ENCODE peak calls at places on chromosomes 7 and 10, in seven cellular contexts. K is natural killer cell, O is endodermal cell, G is heart left ventricle, C is transverse colon, P is fibroblast of pulmonary artery, L is neural crest cell. T is an unnamed sample.

GRCh38 chr10:132271458-132272011 is 36.2 kb downstream of the STK32C start:
- DNase-seq in K (no peak), O (no peak), G (no peak), C (no peak), P (no peak), L (no peak), T (no peak)

GRCh38 chr10:46033602-46034011 is 3.2 kb upstream of the NCOA4 start:
- DNase-seq in K (no peak), O (no peak), G (no peak), C (no peak), P (peak), L (no peak), T (peak)

GRCh38 chr7:7181519-7182155 is 707 bp upstream of the C1GALT1 start:
- DNase-seq in K (peak), O (peak), G (peak), C (peak), P (peak), L (no peak), T (peak)

GRCh38 chr7:131071786-131072504 is 255.7 kb upstream of the MKLN1 start:
- DNase-seq in K (no peak), O (no peak), G (peak), C (peak), P (peak), L (no peak), T (no peak)

GRCh38 chr10:13949844-13950542 is 363.2 kb downstream of the PRPF18 start:
- DNase-seq in K (no peak), O (no peak), G (no peak), C (no peak), P (peak), L (no peak), T (no peak)

GRCh38 chr7:16130127-16131110 is 290.9 kb downstream of the CRPPA start:
- DNase-seq in K (no peak), O (no peak), G (no peak), C (no peak), P (peak), L (no peak), T (no peak)

GRCh38 chr7:108292541-108292940 is 162.4 kb upstream of the LAMB4 start:
- DNase-seq in K (no peak), O (no peak), G (no peak), C (no peak), P (no peak), L (no peak), T (no peak)

GRCh38 chr7:37382546-37383088 is 66.0 kb downstream of the ELMO1 start:
- DNase-seq in K (no peak), O (peak), G (no peak), C (no peak), P (no peak), L (no peak), T (no peak)

GRCh38 chr10:5684971-5685763 is 529 bp downstream of the TASOR2 start:
- DNase-seq in K (peak), O (peak), G (peak), C (peak), P (peak), L (peak), T (peak)

GRCh38 chr7:134703781-134704180 is 57.1 kb downstream of the BPGM start:
- DNase-seq in K (no peak), O (no peak), G (no peak), C (peak), P (peak), L (no peak), T (no peak)

GRCh38 chr7:2775785-2776184 is 68.3 kb downstream of the GNA12 start:
- DNase-seq in K (no peak), O (no peak), G (no peak), C (no peak), P (no peak), L (no peak), T (no peak)

GRCh38 chr7:110637252-110637651 is 453.7 kb upstream of the LRRN3 start:
- DNase-seq in K (no peak), O (no peak), G (no peak), C (no peak), P (no peak), L (no peak), T (no peak)

GRCh38 chr7:15751191-15751701 is 64.8 kb upstream of the MEOX2 start:
- DNase-seq in K (no peak), O (no peak), G (no peak), C (no peak), P (peak), L (no peak), T (no peak)

GRCh38 chr7:20220824-20221547 is 3.8 kb upstream of the MACC1 start:
- DNase-seq in K (no peak), O (no peak), G (no peak), C (peak), P (peak), L (no peak), T (no peak)

GRCh38 chr10:48509061-48509772 is 95.7 kb downstream of the ARHGAP22 start:
- DNase-seq in K (no peak), O (no peak), G (no peak), C (no peak), P (no peak), L (no peak), T (no peak)

GRCh38 chr7:32616625-32617024 is 121.3 kb downstream of the AVL9 start:
- DNase-seq in K (no peak), O (no peak), G (no peak), C (no peak), P (peak), L (no peak), T (peak)

GRCh38 chr7:5296627-5297226 is 14.0 kb downstream of the SLC29A4 start:
- DNase-seq in K (peak), O (peak), G (no peak), C (no peak), P (no peak), L (peak), T (peak)

GRCh38 chr10:5502903-5503835 is 3.8 kb upstream of the CALML5 start:
- DNase-seq in K (no peak), O (no peak), G (no peak), C (peak), P (no peak), L (no peak), T (peak)

GRCh38 chr7:123770378-123770777 is 21.6 kb upstream of the WASL start:
- DNase-seq in K (no peak), O (no peak), G (no peak), C (no peak), P (peak), L (no peak), T (peak)

GRCh38 chr7:36277247-36277542 is 112.5 kb upstream of the ANLN start:
- DNase-seq in K (no peak), O (no peak), G (no peak), C (no peak), P (no peak), L (no peak), T (no peak)

GRCh38 chr7:70520604-70521003 is 611.3 kb upstream of the GALNT17 start:
- DNase-seq in K (no peak), O (no peak), G (no peak), C (no peak), P (no peak), L (no peak), T (no peak)

GRCh38 chr7:77537595-77538185 is 595 bp downstream of the PTPN12 start:
- DNase-seq in K (peak), O (no peak), G (peak), C (peak), P (no peak), L (peak), T (peak)

GRCh38 chr7:155405399-155406318 is 52.3 kb upstream of the EN2 start:
- DNase-seq in K (peak), O (peak), G (no peak), C (no peak), P (no peak), L (no peak), T (no peak)

GRCh38 chr7:134290286-134290685 is 26.4 kb downstream of the SLC35B4 start:
- DNase-seq in K (no peak), O (no peak), G (no peak), C (no peak), P (peak), L (no peak), T (peak)

GRCh38 chr10:97279121-97279815 is 13.2 kb downstream of the ARHGAP19 start:
- DNase-seq in K (no peak), O (no peak), G (no peak), C (peak), P (peak), L (no peak), T (no peak)

GRCh38 chr10:7417807-7418206 is 7.0 kb upstream of the SFMBT2 start:
- DNase-seq in K (no peak), O (no peak), G (no peak), C (no peak), P (no peak), L (no peak), T (no peak)

GRCh38 chr10:124935946-124936345 is 6.0 kb upstream of the ZRANB1 start:
- DNase-seq in K (no peak), O (no peak), G (no peak), C (no peak), P (no peak), L (no peak), T (no peak)

GRCh38 chr7:500521-501420 is 18.9 kb downstream of the PDGFA start:
- DNase-seq in K (no peak), O (no peak), G (no peak), C (no peak), P (no peak), L (no peak), T (no peak)

DNA sequence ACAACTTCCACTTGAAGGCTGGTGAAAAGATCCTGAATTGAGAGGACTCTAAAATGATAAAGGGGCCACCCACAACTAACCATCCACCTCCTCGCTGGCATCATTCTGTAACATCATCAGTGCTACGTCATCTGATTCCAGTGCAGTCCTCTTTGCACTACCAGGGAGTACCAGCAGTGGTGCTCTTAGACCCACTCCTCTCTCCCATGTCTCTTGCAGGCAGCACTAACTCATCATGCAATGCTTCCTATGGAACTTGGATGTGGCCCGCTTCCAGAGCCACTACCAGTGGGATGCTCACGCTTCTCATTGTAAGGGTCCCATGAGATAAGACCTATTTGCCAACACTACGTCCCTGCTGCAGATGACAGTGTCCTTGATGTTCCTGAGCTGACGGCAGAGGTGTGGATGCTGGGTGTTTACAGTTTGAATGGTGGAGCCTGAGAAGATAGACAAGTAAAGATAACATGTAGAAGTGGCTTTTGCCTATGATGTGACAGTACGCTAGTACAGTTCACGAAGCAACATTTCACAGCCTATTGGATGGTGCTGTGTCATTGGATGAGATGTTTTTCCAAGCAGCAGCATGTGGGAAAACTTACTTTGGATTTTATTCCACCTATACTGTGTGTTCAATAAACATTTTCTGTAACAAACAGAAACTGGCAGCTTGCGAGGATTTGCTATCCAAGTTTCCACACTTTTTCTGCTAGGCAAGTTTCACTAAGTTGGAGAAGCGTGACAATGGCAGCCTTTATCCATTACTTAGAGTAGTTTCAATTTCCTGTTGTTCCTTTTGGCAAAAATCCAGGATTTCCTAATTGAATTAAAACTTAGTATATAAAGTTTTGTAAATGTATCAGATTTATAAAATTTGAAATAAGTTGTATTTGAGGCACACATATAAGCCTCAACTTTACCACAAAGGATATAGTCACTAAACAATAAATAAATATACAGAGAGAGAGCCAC is 35.9 kb upstream of the COBL start:
- DNase-seq in K (no peak), O (peak), G (no peak), C (no peak), P (no peak), L (no peak), T (no peak)
- TF ChIP-seq CTCF in K (no peak), O (peak), G (no peak), C (no peak), P (no peak), L (no peak), T (no peak)

DNA sequence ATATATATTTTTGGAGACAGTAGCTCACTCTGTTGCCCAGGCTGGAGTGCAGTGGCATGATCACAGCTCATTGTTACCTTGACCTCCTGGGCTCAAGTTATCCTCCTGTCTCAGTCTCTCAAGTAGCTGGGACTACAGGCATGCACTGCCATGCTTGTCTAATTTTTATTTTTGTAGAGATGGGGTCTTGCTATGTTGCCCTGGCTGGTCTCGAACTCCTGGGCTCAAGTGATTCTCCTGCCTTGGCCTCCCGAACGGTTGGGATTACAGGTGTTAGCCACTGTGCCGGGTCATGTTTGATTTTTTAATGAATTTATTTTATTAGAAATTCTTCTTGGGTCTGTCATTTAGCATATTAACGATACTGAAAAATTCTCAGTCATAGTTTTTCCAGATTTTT is 70.5 kb downstream of the TMEM270 start:
- DNase-seq in K (no peak), O (no peak), G (no peak), C (no peak), P (no peak), L (no peak), T (no peak)
- TF ChIP-seq CTCF in K (no peak), O (no peak), G (no peak), C (no peak), P (no peak), L (no peak), T (no peak)

GRCh38 chr7:27793780-27794179 is 53.8 kb downstream of the TAX1BP1 start:
- DNase-seq in K (no peak), O (no peak), G (no peak), C (no peak), P (peak), L (no peak), T (no peak)
- TF ChIP-seq CTCF in K (no peak), O (no peak), G (no peak), C (no peak), P (no peak), L (no peak), T (no peak)

GRCh38 chr7:118250860-118251494 is 26.5 kb downstream of the ANKRD7 start:
- DNase-seq in K (no peak), O (no peak), G (no peak), C (no peak), P (no peak), L (no peak), T (no peak)
- TF ChIP-seq CTCF in K (no peak), O (peak), G (no peak), C (no peak), P (peak), L (peak), T (peak)

GRCh38 chr7:23544913-23545354 is 13.2 kb upstream of the TRA2A start:
- DNase-seq in K (no peak), O (peak), G (no peak), C (no peak), P (peak), L (no peak), T (peak)
- TF ChIP-seq CTCF in K (no peak), O (peak), G (peak), C (no peak), P (peak), L (peak), T (peak)

DNA sequence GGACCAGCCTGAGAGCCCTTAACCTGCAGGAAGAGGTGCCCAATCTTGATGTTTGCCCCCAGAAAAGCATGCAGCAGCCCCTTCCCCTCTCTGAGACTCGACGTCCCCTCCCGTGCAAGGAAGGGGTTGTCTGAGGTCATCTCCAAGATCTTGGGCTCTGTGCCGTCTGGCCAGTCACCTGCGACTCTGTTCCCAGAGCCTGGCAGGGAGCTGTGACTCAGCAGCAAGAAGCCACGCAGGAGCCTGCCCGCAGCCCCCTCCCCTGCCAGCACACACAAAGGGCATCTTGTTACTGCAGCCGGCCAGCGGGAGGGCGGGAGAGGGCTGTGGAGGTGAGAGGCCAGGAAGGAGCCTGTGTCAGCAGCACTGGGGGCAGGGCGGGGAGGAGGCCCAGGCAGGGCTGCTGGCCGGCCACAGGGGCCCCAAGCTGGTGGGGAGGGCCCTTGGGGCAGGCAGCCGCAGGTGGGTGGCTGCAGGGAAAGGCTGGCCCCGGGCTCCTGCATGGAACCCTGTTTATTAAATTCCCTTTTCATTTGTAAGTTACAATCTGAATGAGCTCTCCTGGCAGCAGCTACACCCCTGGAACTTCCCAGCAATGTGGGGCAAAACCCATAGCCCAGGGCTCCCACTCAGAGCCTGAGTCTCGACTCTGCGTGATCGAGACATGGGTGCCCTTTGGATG is 103.7 kb upstream of the ZMIZ1 start:
- DNase-seq in K (no peak), O (peak), G (no peak), C (no peak), P (no peak), L (peak), T (peak)
- TF ChIP-seq CTCF in K (no peak), O (no peak), G (no peak), C (no peak), P (no peak), L (no peak), T (no peak)

T was measured in RWPE1.